ENCODE peak calls at places on chromosomes 5 and 9, in four cellular contexts. One of them, this sample, is unnamed.

GRCh38 chr5:113495402-113495801 is 7.1 kb upstream of the MCC start:
- DNase-seq in NCI-H2081 treated with DMSO at 0.1 percent for 48 hours: no peak
- DNase-seq in ecto neural progenitor cell: no peak
- DNase-seq in fibroblast of lung: peak; percentile 25
- DNase-seq in this sample: peak; percentile 16

GRCh38 chr5:31362931-31363568 is 168.8 kb downstream of the DROSHA start:
- DNase-seq in NCI-H2081 treated with DMSO at 0.1 percent for 48 hours: no peak
- DNase-seq in ecto neural progenitor cell: no peak
- DNase-seq in fibroblast of lung: no peak
- DNase-seq in this sample: no peak

GRCh38 chr5:74935752-74936091 is 69.5 kb upstream of the FAM169A start:
- DNase-seq in NCI-H2081 treated with DMSO at 0.1 percent for 48 hours: no peak
- DNase-seq in ecto neural progenitor cell: no peak
- DNase-seq in fibroblast of lung: no peak
- DNase-seq in this sample: peak; percentile 32

GRCh38 chr9:5549671-5550650 is 39.6 kb downstream of the PDCD1LG2 start:
- DNase-seq in NCI-H2081 treated with DMSO at 0.1 percent for 48 hours: no peak
- DNase-seq in ecto neural progenitor cell: no peak
- DNase-seq in fibroblast of lung: peak; percentile 33
- DNase-seq in this sample: peak; percentile 55

GRCh38 chr9:125878241-125878640 is 131.1 kb downstream of the PBX3 start:
- DNase-seq in NCI-H2081 treated with DMSO at 0.1 percent for 48 hours: no peak
- DNase-seq in ecto neural progenitor cell: no peak
- DNase-seq in fibroblast of lung: no peak
- DNase-seq in this sample: peak; percentile 31

GRCh38 chr5:67971223-67971830 is 244.2 kb upstream of the PIK3R1 start:
- DNase-seq in NCI-H2081 treated with DMSO at 0.1 percent for 48 hours: no peak
- DNase-seq in ecto neural progenitor cell: no peak
- DNase-seq in fibroblast of lung: peak; percentile 93
- DNase-seq in this sample: no peak

GRCh38 chr9:91847576-91847975 is 102.5 kb downstream of the ROR2 start:
- DNase-seq in NCI-H2081 treated with DMSO at 0.1 percent for 48 hours: no peak
- DNase-seq in ecto neural progenitor cell: no peak
- DNase-seq in fibroblast of lung: peak; percentile 38
- DNase-seq in this sample: no peak

GRCh38 chr9:130927995-130928900 is 10.8 kb downstream of the FIBCD1 start:
- DNase-seq in NCI-H2081 treated with DMSO at 0.1 percent for 48 hours: peak; percentile 52
- DNase-seq in ecto neural progenitor cell: no peak
- DNase-seq in fibroblast of lung: peak; percentile 62
- DNase-seq in this sample: peak; percentile 93

GRCh38 chr5:113280541-113280940 is 154.2 kb downstream of the TSSK1B start:
- DNase-seq in NCI-H2081 treated with DMSO at 0.1 percent for 48 hours: no peak
- DNase-seq in ecto neural progenitor cell: no peak
- DNase-seq in fibroblast of lung: no peak
- DNase-seq in this sample: no peak

GRCh38 chr9:123048748-123049147 is 15.3 kb downstream of the GPR21 start:
- DNase-seq in NCI-H2081 treated with DMSO at 0.1 percent for 48 hours: peak; percentile 52
- DNase-seq in ecto neural progenitor cell: no peak
- DNase-seq in fibroblast of lung: peak; percentile 74
- DNase-seq in this sample: no peak

GRCh38 chr9:82606761-82607382 is 456.1 kb downstream of the RASEF start:
- DNase-seq in NCI-H2081 treated with DMSO at 0.1 percent for 48 hours: no peak
- DNase-seq in ecto neural progenitor cell: peak; percentile 51
- DNase-seq in fibroblast of lung: peak; percentile 85
- DNase-seq in this sample: peak; percentile 86

GRCh38 chr9:101166717-101167116 is 138.2 kb downstream of the PLPPR1 start:
- DNase-seq in NCI-H2081 treated with DMSO at 0.1 percent for 48 hours: no peak
- DNase-seq in ecto neural progenitor cell: no peak
- DNase-seq in fibroblast of lung: no peak
- DNase-seq in this sample: peak; percentile 2

This sample was measured in astrocyte of the hippocampus.